ENCODE peak calls at places on chromosome 11, in seven cellular contexts. Q is CD4-positive, alpha-beta T cell; M is ELR; A is germinal center; B is activated CD4-positive, alpha-beta T cell treated with anti-CD3 and anti-CD28 coated beads for 24 hours; H is T-helper 1 cell; D is AML-193. K is an unnamed sample.

GRCh38 chr11:9625158-9625557 is 38.7 kb upstream of the SWAP70 start:
- DNase-seq in H (no peak), Q (no peak), A (no peak), B (no peak), M (no peak), D (no peak), K (no peak)

GRCh38 chr11:72038491-72038890 is 39.8 kb downstream of the IL18BP start:
- DNase-seq in B (no peak), A (no peak), D (no peak), M (no peak), H (no peak), Q (no peak), K (peak)

GRCh38 chr11:75270896-75271415 is 30.4 kb downstream of the TPBGL start:
- DNase-seq in D (peak), A (no peak), H (no peak), M (peak), B (no peak), Q (peak), K (no peak)

GRCh38 chr11:126086248-126086647 is 23.6 kb upstream of the CDON start:
- DNase-seq in H (no peak), M (no peak), A (no peak), D (no peak), Q (no peak), B (no peak), K (no peak)

GRCh38 chr11:115930276-115930675 is 426.1 kb upstream of the CADM1 start:
- DNase-seq in Q (no peak), A (no peak), D (no peak), B (no peak), H (no peak), M (no peak), K (no peak)

GRCh38 chr11:60914620-60915249 is 777 bp downstream of the TMEM109 start:
- DNase-seq in Q (no peak), H (peak), B (no peak), D (peak), A (peak), M (peak), K (no peak)

GRCh38 chr11:44943118-44943517 is 7.6 kb downstream of the TP53I11 start:
- DNase-seq in H (no peak), Q (no peak), D (peak), A (peak), M (no peak), B (no peak), K (no peak)

GRCh38 chr11:131840542-131840941 is 470.1 kb downstream of the NTM start:
- DNase-seq in B (no peak), M (no peak), Q (no peak), H (no peak), A (no peak), D (no peak), K (no peak)

GRCh38 chr11:71465054-71465453 is 12.1 kb downstream of the NADSYN1 start:
- DNase-seq in D (no peak), H (no peak), A (no peak), M (no peak), Q (no peak), B (no peak), K (no peak)

GRCh38 chr11:34468209-34468841 is 29.6 kb downstream of the CAT start:
- DNase-seq in M (peak), Q (no peak), D (peak), H (no peak), A (peak), B (peak), K (no peak)

GRCh38 chr11:67309166-67309565 is 5.8 kb downstream of the SSH3 start:
- DNase-seq in A (no peak), H (no peak), Q (no peak), D (no peak), B (no peak), M (no peak), K (no peak)

GRCh38 chr11:47225552-47226137 is 10.9 kb downstream of the DDB2 start:
- DNase-seq in D (no peak), H (no peak), A (no peak), Q (no peak), M (no peak), B (no peak), K (no peak)

GRCh38 chr11:134372961-134373360 is 39.1 kb downstream of the B3GAT1 start:
- DNase-seq in D (no peak), H (no peak), Q (no peak), A (no peak), B (no peak), M (no peak), K (no peak)

GRCh38 chr11:125344846-125345705 is 151.0 kb downstream of the FEZ1 start:
- DNase-seq in Q (no peak), M (no peak), B (no peak), A (no peak), H (no peak), D (no peak), K (peak)

GRCh38 chr11:83284501-83285051 is 1.6 kb downstream of the CCDC90B start:
- DNase-seq in A (no peak), H (no peak), M (no peak), Q (no peak), B (no peak), D (no peak), K (no peak)

GRCh38 chr11:47389577-47390072 is 11.3 kb upstream of the SPI1 start:
- DNase-seq in D (no peak), M (no peak), A (no peak), B (no peak), Q (no peak), H (no peak), K (no peak)

GRCh38 chr11:70517996-70518907 is 119.9 kb downstream of the CTTN start:
- DNase-seq in D (no peak), B (no peak), M (peak), H (no peak), Q (no peak), A (no peak), K (no peak)

GRCh38 chr11:72425053-72425980 is 9.0 kb downstream of the CLPB start:
- DNase-seq in A (no peak), H (no peak), D (peak), M (no peak), Q (no peak), B (no peak), K (peak)

GRCh38 chr11:130478204-130478701 is 29.8 kb downstream of the ADAMTS15 start:
- DNase-seq in Q (no peak), D (no peak), A (no peak), B (no peak), M (peak), H (no peak), K (no peak)

GRCh38 chr11:112525270-112525669 is 264.6 kb upstream of the PLET1 start:
- DNase-seq in A (no peak), M (peak), D (peak), H (no peak), Q (no peak), B (no peak), K (no peak)

GRCh38 chr11:12377824-12378593 is 638 bp downstream of the PARVA start:
- DNase-seq in H (peak), A (no peak), D (no peak), M (peak), B (no peak), Q (no peak), K (peak)

GRCh38 chr11:134858783-134859480 is 446.9 kb upstream of the B3GAT1 start:
- DNase-seq in A (no peak), M (no peak), Q (no peak), B (no peak), D (no peak), H (no peak), K (no peak)